ENCODE peak calls at places on chromosomes 4 and X, in nine cellular contexts. One of them, this sample, is unnamed.

GRCh38 chr4:83923341-83923740 is 387.4 kb downstream of the GPAT3 start:
- DNase-seq in nucleus accumbens: no peak
- DNase-seq in GM23338: no peak
- DNase-seq in activated CD8-positive, alpha-beta memory T cell treated with anti-CD3 and anti-CD28 coated beads for 48 hours: no peak
- DNase-seq in HCEC 1CT: no peak
- DNase-seq in T-helper 1 cell: no peak
- DNase-seq in NCI-H69: no peak
- DNase-seq in CD4-positive, alpha-beta memory T cell: no peak
- DNase-seq in small intestine: no peak
- DNase-seq in this sample: no peak

GRCh38 chrX:6325437-6325836 is 96.8 kb upstream of the NLGN4X start:
- DNase-seq in T-helper 1 cell: no peak
- DNase-seq in activated CD8-positive, alpha-beta memory T cell treated with anti-CD3 and anti-CD28 coated beads for 48 hours: no peak
- DNase-seq in HCEC 1CT: no peak
- DNase-seq in GM23338: peak; percentile 21
- DNase-seq in small intestine: no peak
- DNase-seq in NCI-H69: no peak
- DNase-seq in nucleus accumbens: no peak
- DNase-seq in CD4-positive, alpha-beta memory T cell: no peak
- DNase-seq in this sample: no peak

GRCh38 chr4:143397335-143397734 is 60.7 kb downstream of the GAB1 start:
- DNase-seq in CD4-positive, alpha-beta memory T cell: no peak
- DNase-seq in T-helper 1 cell: no peak
- DNase-seq in NCI-H69: no peak
- DNase-seq in small intestine: no peak
- DNase-seq in activated CD8-positive, alpha-beta memory T cell treated with anti-CD3 and anti-CD28 coated beads for 48 hours: no peak
- DNase-seq in GM23338: no peak
- DNase-seq in nucleus accumbens: no peak
- DNase-seq in HCEC 1CT: peak; percentile 73
- DNase-seq in this sample: no peak

GRCh38 chr4:7124643-7125442 is 57.0 kb upstream of the GRPEL1 start:
- DNase-seq in GM23338: peak; percentile 33
- DNase-seq in T-helper 1 cell: no peak
- DNase-seq in nucleus accumbens: no peak
- DNase-seq in NCI-H69: peak; percentile 56
- DNase-seq in small intestine: peak; percentile 18
- DNase-seq in HCEC 1CT: peak; percentile 65
- DNase-seq in activated CD8-positive, alpha-beta memory T cell treated with anti-CD3 and anti-CD28 coated beads for 48 hours: no peak
- DNase-seq in CD4-positive, alpha-beta memory T cell: no peak
- DNase-seq in this sample: no peak

GRCh38 chrX:106862972-106863688 is 40.0 kb downstream of the RIPPLY1 start:
- DNase-seq in NCI-H69: peak; percentile 21
- DNase-seq in GM23338: peak; percentile 62
- DNase-seq in nucleus accumbens: no peak
- DNase-seq in CD4-positive, alpha-beta memory T cell: peak; percentile 22
- DNase-seq in activated CD8-positive, alpha-beta memory T cell treated with anti-CD3 and anti-CD28 coated beads for 48 hours: no peak
- DNase-seq in T-helper 1 cell: no peak
- DNase-seq in small intestine: peak; percentile 3
- DNase-seq in HCEC 1CT: no peak
- DNase-seq in this sample: no peak

GRCh38 chrX:37347420-37347819 is 1.7 kb upstream of the PRRG1 start:
- DNase-seq in T-helper 1 cell: no peak
- DNase-seq in NCI-H69: no peak
- DNase-seq in GM23338: peak; percentile 13
- DNase-seq in small intestine: no peak
- DNase-seq in activated CD8-positive, alpha-beta memory T cell treated with anti-CD3 and anti-CD28 coated beads for 48 hours: no peak
- DNase-seq in CD4-positive, alpha-beta memory T cell: no peak
- DNase-seq in HCEC 1CT: peak; percentile 57
- DNase-seq in nucleus accumbens: no peak
- DNase-seq in this sample: no peak

GRCh38 chr4:16794816-16795445 is 103.5 kb downstream of the LDB2 start:
- DNase-seq in NCI-H69: peak; percentile 30
- DNase-seq in small intestine: no peak
- DNase-seq in CD4-positive, alpha-beta memory T cell: no peak
- DNase-seq in HCEC 1CT: peak; percentile 28
- DNase-seq in nucleus accumbens: no peak
- DNase-seq in GM23338: peak; percentile 93
- DNase-seq in activated CD8-positive, alpha-beta memory T cell treated with anti-CD3 and anti-CD28 coated beads for 48 hours: no peak
- DNase-seq in T-helper 1 cell: peak; percentile 6
- DNase-seq in this sample: peak; percentile 35

GRCh38 chr4:1825326-1825725 is 30.6 kb downstream of the LETM1 start:
- DNase-seq in activated CD8-positive, alpha-beta memory T cell treated with anti-CD3 and anti-CD28 coated beads for 48 hours: no peak
- DNase-seq in CD4-positive, alpha-beta memory T cell: no peak
- DNase-seq in NCI-H69: no peak
- DNase-seq in GM23338: no peak
- DNase-seq in small intestine: no peak
- DNase-seq in HCEC 1CT: no peak
- DNase-seq in nucleus accumbens: no peak
- DNase-seq in T-helper 1 cell: no peak
- DNase-seq in this sample: no peak

GRCh38 chrX:9062621-9063020 is 28.7 kb upstream of the FAM9B start:
- DNase-seq in nucleus accumbens: no peak
- DNase-seq in T-helper 1 cell: no peak
- DNase-seq in HCEC 1CT: no peak
- DNase-seq in CD4-positive, alpha-beta memory T cell: no peak
- DNase-seq in GM23338: no peak
- DNase-seq in activated CD8-positive, alpha-beta memory T cell treated with anti-CD3 and anti-CD28 coated beads for 48 hours: no peak
- DNase-seq in NCI-H69: no peak
- DNase-seq in small intestine: no peak
- DNase-seq in this sample: no peak

GRCh38 chr4:168586926-168587325 is 90.1 kb downstream of the PALLD start:
- DNase-seq in nucleus accumbens: no peak
- DNase-seq in GM23338: no peak
- DNase-seq in CD4-positive, alpha-beta memory T cell: no peak
- DNase-seq in HCEC 1CT: no peak
- DNase-seq in small intestine: no peak
- DNase-seq in T-helper 1 cell: no peak
- DNase-seq in activated CD8-positive, alpha-beta memory T cell treated with anti-CD3 and anti-CD28 coated beads for 48 hours: no peak
- DNase-seq in NCI-H69: no peak
- DNase-seq in this sample: no peak

GRCh38 chrX:136858007-136858756 is 22.3 kb downstream of the RBMX start:
- DNase-seq in T-helper 1 cell: no peak
- DNase-seq in nucleus accumbens: no peak
- DNase-seq in HCEC 1CT: no peak
- DNase-seq in GM23338: no peak
- DNase-seq in activated CD8-positive, alpha-beta memory T cell treated with anti-CD3 and anti-CD28 coated beads for 48 hours: no peak
- DNase-seq in small intestine: no peak
- DNase-seq in NCI-H69: no peak
- DNase-seq in CD4-positive, alpha-beta memory T cell: no peak
- DNase-seq in this sample: no peak

GRCh38 chr4:185122681-185123345 is 20.3 kb upstream of the SLC25A4 start:
- DNase-seq in activated CD8-positive, alpha-beta memory T cell treated with anti-CD3 and anti-CD28 coated beads for 48 hours: no peak
- DNase-seq in CD4-positive, alpha-beta memory T cell: no peak
- DNase-seq in small intestine: no peak
- DNase-seq in nucleus accumbens: no peak
- DNase-seq in GM23338: no peak
- DNase-seq in HCEC 1CT: no peak
- DNase-seq in NCI-H69: no peak
- DNase-seq in T-helper 1 cell: no peak
- DNase-seq in this sample: no peak

GRCh38 chr4:7168106-7168505 is 24.2 kb upstream of the SORCS2 start:
- DNase-seq in activated CD8-positive, alpha-beta memory T cell treated with anti-CD3 and anti-CD28 coated beads for 48 hours: no peak
- DNase-seq in CD4-positive, alpha-beta memory T cell: no peak
- DNase-seq in NCI-H69: no peak
- DNase-seq in nucleus accumbens: no peak
- DNase-seq in HCEC 1CT: no peak
- DNase-seq in small intestine: no peak
- DNase-seq in GM23338: no peak
- DNase-seq in T-helper 1 cell: no peak
- DNase-seq in this sample: no peak

This sample was measured in globus pallidus.